ENCODE peak calls at places on chromosomes 11 and 22, in six cellular contexts. I is glomerular endothelial cell; C is stimulated activated CD8-positive, alpha-beta memory T cell treated with anti-CD3 and anti-CD28 coated beads, Interleukin-4, amount 100 ng/mL, for 4 hours; B is NCI-H526; Y is NCI-H2107; W is NCI-H524. F is an unnamed sample.

GRCh38 chr22:44916281-44917231 is 93.2 kb downstream of the PHF21B start:
- DNase-seq in C (no peak), Y (no peak), I (no peak), B (no peak), W (no peak), F (no peak)

GRCh38 chr11:130827697-130828377 is 88.4 kb downstream of the SNX19 start:
- DNase-seq in Y (no peak), B (peak; percentile 82), C (no peak), I (no peak), W (peak; percentile 27), F (peak; percentile 12)

GRCh38 chr11:5684627-5685362 is at the start of gene TRIM5:
- DNase-seq in W (no peak), C (peak; percentile 66), I (peak; percentile 95), Y (no peak), B (no peak), F (peak; percentile 82)

GRCh38 chr22:38935023-38935422 is 22.4 kb upstream of the APOBEC3A start:
- DNase-seq in B (peak; percentile 11), C (no peak), I (no peak), Y (peak; percentile 70), W (peak; percentile 21), F (no peak)

GRCh38 chr11:69293819-69294505 is at the start of gene MYEOV:
- DNase-seq in W (no peak), C (no peak), Y (no peak), I (no peak), B (peak; percentile 60), F (peak; percentile 67)

GRCh38 chr22:37777122-37777687 is 30.5 kb upstream of the GCAT start:
- DNase-seq in B (peak; percentile 43), I (no peak), C (no peak), W (no peak), Y (peak; percentile 24), F (no peak)

GRCh38 chr11:4065601-4066377 is 28.8 kb upstream of the RRM1 start:
- DNase-seq in C (no peak), W (no peak), I (no peak), Y (no peak), B (no peak), F (no peak)

GRCh38 chr11:96049426-96049825 is 125.5 kb upstream of the MTMR2 start:
- DNase-seq in Y (no peak), I (no peak), B (no peak), W (no peak), C (no peak), F (no peak)

GRCh38 chr11:35968386-35969088 is 24.7 kb downstream of the LDLRAD3 start:
- DNase-seq in B (no peak), Y (no peak), W (peak; percentile 78), C (no peak), I (no peak), F (no peak)

GRCh38 chr22:24953294-24954113 is 988 bp downstream of the KIAA1671 start:
- DNase-seq in B (peak; percentile 24), I (no peak), W (peak; percentile 45), Y (no peak), C (no peak), F (peak; percentile 5)

GRCh38 chr22:19993926-19994325 is 22.7 kb downstream of the ARVCF start:
- DNase-seq in B (no peak), I (no peak), Y (no peak), W (no peak), C (no peak), F (no peak)

GRCh38 chr22:25546751-25547150 is 17.7 kb upstream of the GRK3 start:
- DNase-seq in W (no peak), C (no peak), I (no peak), B (no peak), Y (no peak), F (no peak)

GRCh38 chr22:31215018-31215535 is 3.0 kb downstream of the LIMK2 start:
- DNase-seq in B (no peak), C (no peak), I (no peak), Y (no peak), W (no peak), F (no peak)

GRCh38 chr22:48489551-48490512 is 1337.8 kb downstream of the BRD1 start:
- DNase-seq in W (no peak), Y (no peak), I (no peak), B (peak; percentile 43), C (no peak), F (no peak)

GRCh38 chr11:128365044-128365443 is 222.3 kb downstream of the ETS1 start:
- DNase-seq in I (no peak), B (no peak), Y (no peak), W (no peak), C (no peak), F (no peak)

GRCh38 chr11:32173435-32173834 is 82.6 kb downstream of the RCN1 start:
- DNase-seq in C (no peak), Y (no peak), W (peak; percentile 6), B (peak; percentile 85), I (peak; percentile 20), F (peak; percentile 44)

GRCh38 chr11:3807856-3808845 is at the start of gene PGAP2:
- DNase-seq in Y (no peak), B (peak; percentile 89), C (no peak), W (peak; percentile 31), I (no peak), F (peak; percentile 78)

GRCh38 chr11:83691387-83692088 is 405.4 kb upstream of the CCDC90B start:
- DNase-seq in W (no peak), B (no peak), C (no peak), I (no peak), Y (no peak), F (no peak)

GRCh38 chr22:45064313-45065268 is 54.8 kb upstream of the PHF21B start:
- DNase-seq in C (peak; percentile 16), Y (no peak), W (no peak), I (no peak), B (no peak), F (peak; percentile 66)

GRCh38 chr22:19290400-19291217 is 910 bp downstream of the CLTCL1 start:
- DNase-seq in C (no peak), B (no peak), W (peak; percentile 23), Y (no peak), I (no peak), F (no peak)

GRCh38 chr11:3969613-3970012 is 114.1 kb downstream of the STIM1 start:
- DNase-seq in I (no peak), B (no peak), Y (no peak), W (no peak), C (no peak), F (no peak)

GRCh38 chr22:25448435-25449051 is 115.9 kb upstream of the GRK3 start:
- DNase-seq in B (peak; percentile 7), C (no peak), W (no peak), Y (no peak), I (no peak), F (peak; percentile 41)

GRCh38 chr11:78244546-78245315 is 56.0 kb downstream of the USP35 start:
- DNase-seq in Y (no peak), B (peak; percentile 97), I (no peak), W (no peak), C (no peak), F (no peak)

GRCh38 chr11:97289823-97290222 is 900.0 kb downstream of the JRKL start:
- DNase-seq in I (no peak), W (no peak), Y (no peak), C (no peak), B (no peak), F (no peak)